ENCODE peak calls at places on chromosomes 1 and 21, in ten cellular contexts. U, N, X, H, W, C, I, O, G and Z are unnamed samples.

GRCh38 chr1:200150721-200151120 is 123.2 kb downstream of the NR5A2 start:
- DNase-seq in W (no peak), X (peak; percentile 81), U (no peak), O (peak; percentile 67), G (peak; percentile 63), I (peak; percentile 20), C (no peak), N (peak; percentile 65), H (no peak), Z (peak; percentile 88)

GRCh38 chr1:176515310-176515709 is 52.3 kb downstream of the PAPPA2 start:
- DNase-seq in H (no peak), I (no peak), C (peak; percentile 55), O (peak; percentile 75), X (peak; percentile 75), U (no peak), G (peak; percentile 64), W (peak; percentile 72), N (no peak), Z (peak; percentile 75)

GRCh38 chr21:41167348-41168342 is at the start of gene BACE2:
- DNase-seq in H (peak; percentile 90), I (peak; percentile 81), C (no peak), G (peak; percentile 55), N (peak; percentile 75), W (peak; percentile 57), U (peak; percentile 81), O (peak; percentile 61), X (peak; percentile 2), Z (peak; percentile 44)

GRCh38 chr1:204885288-204885711 is 14.6 kb downstream of the NFASC start:
- DNase-seq in W (peak; percentile 79), X (no peak), U (peak; percentile 14), O (peak; percentile 82), C (no peak), I (no peak), G (no peak), H (no peak), N (no peak), Z (no peak)

GRCh38 chr1:193656841-193657240 is 470.4 kb upstream of the B3GALT2 start:
- DNase-seq in X (no peak), C (no peak), O (no peak), G (no peak), W (no peak), H (no peak), U (no peak), N (peak; percentile 53), I (no peak), Z (no peak)

GRCh38 chr1:211985556-211986264 is 49.6 kb downstream of the INTS7 start:
- DNase-seq in X (no peak), N (no peak), G (no peak), H (no peak), U (no peak), I (no peak), C (no peak), O (no peak), W (no peak), Z (no peak)

GRCh38 chr1:167805041-167805556 is 83.3 kb downstream of the MPZL1 start:
- DNase-seq in X (no peak), I (no peak), G (no peak), O (no peak), C (no peak), N (no peak), H (no peak), W (no peak), U (no peak), Z (no peak)

GRCh38 chr21:46634427-46634826 is 1.0 kb upstream of the PRMT2 start:
- DNase-seq in G (no peak), C (no peak), U (no peak), O (no peak), N (no peak), H (no peak), I (no peak), X (no peak), W (no peak), Z (no peak)

GRCh38 chr1:16073490-16074104 is at the start of gene FAM131C:
- DNase-seq in W (peak; percentile 59), H (peak; percentile 76), C (no peak), U (no peak), X (no peak), O (no peak), N (no peak), I (no peak), G (no peak), Z (no peak)

GRCh38 chr1:93635614-93636543 is 45.8 kb downstream of the BCAR3 start:
- DNase-seq in C (no peak), W (no peak), G (peak; percentile 64), I (peak; percentile 93), N (no peak), U (no peak), O (no peak), X (no peak), H (peak; percentile 83), Z (no peak)

GRCh38 chr1:44609412-44609767 is 64.9 kb downstream of the TMEM53 start:
- DNase-seq in N (peak; percentile 61), H (peak; percentile 97), I (peak; percentile 66), G (no peak), W (peak; percentile 90), C (no peak), O (no peak), X (no peak), U (peak; percentile 31), Z (peak; percentile 28)

GRCh38 chr1:23838401-23838866 is 13.2 kb upstream of the HMGCL start:
- DNase-seq in H (peak; percentile 83), U (peak; percentile 57), C (no peak), I (no peak), X (peak; percentile 81), N (peak; percentile 21), G (peak; percentile 71), W (peak; percentile 57), O (peak; percentile 13), Z (peak; percentile 30)

GRCh38 chr1:172144445-172145060 is 275.9 kb upstream of the C1orf105 start:
- DNase-seq in X (peak; percentile 99), H (no peak), C (no peak), N (peak; percentile 99), O (peak; percentile 81), I (no peak), W (peak; percentile 79), U (peak; percentile 26), G (peak; percentile 95), Z (no peak)
- H3K4me3 ChIP-seq in X (peak overlapping the region; percentile 93), H (no peak overlapping the region), C (no peak overlapping the region), N (peak overlapping the region; percentile 95), O (peak overlapping the region; percentile 65), I (no peak overlapping the region), W (no peak overlapping the region), U (no peak overlapping the region), G (peak overlapping the region; percentile 49), Z (no peak overlapping the region)

GRCh38 chr1:11157867-11158266 is 31.3 kb upstream of the ANGPTL7 start:
- DNase-seq in C (no peak), W (no peak), N (peak; percentile 89), H (no peak), I (no peak), O (no peak), U (no peak), X (no peak), G (no peak), Z (no peak)

GRCh38 chr1:11156958-11157357 is 32.2 kb upstream of the ANGPTL7 start:
- DNase-seq in I (no peak), N (no peak), C (no peak), H (no peak), X (no peak), O (no peak), W (no peak), G (no peak), U (no peak), Z (no peak)

GRCh38 chr1:11158291-11158690 is 30.9 kb upstream of the ANGPTL7 start:
- DNase-seq in U (no peak), C (no peak), X (no peak), H (no peak), W (no peak), O (no peak), I (no peak), N (no peak), G (no peak), Z (no peak)

GRCh38 chr1:11157394-11157793 is 31.8 kb upstream of the ANGPTL7 start:
- DNase-seq in H (no peak), U (no peak), W (no peak), G (no peak), I (no peak), X (no peak), O (no peak), N (no peak), C (no peak), Z (no peak)

DNA sequence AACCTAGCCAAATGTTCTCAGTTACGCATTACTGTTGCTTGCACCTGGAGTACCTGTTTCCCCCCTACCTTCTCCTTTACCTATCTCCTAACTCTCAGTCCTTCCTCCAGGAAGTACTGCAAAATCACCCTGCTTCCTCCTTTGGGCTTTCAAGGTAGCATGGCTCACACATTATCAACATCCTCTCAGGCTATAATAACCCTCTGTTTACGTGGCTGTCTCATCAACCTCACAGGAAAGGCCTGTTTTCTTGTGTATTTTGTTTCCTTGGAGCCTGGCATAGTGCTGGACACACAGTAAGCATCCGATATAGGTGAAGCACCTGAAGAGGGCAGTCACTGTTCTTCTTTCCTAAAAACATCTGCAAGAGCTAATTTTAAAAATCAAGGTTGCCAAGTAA is 32.7 kb upstream of the ANGPTL7 start:
- DNase-seq in X (no peak), U (no peak), C (no peak), I (no peak), O (no peak), G (no peak), N (no peak), H (no peak), W (no peak), Z (peak; percentile 68)
- H3K36me3 ChIP-seq in X (peaks cover 16% of the 10 kb centered on the region), U (no peaks in the 10 kb centered on the region), C (peaks cover 22% of the 10 kb centered on the region), I (peaks cover 44% of the 10 kb centered on the region), O (peaks cover 8% of the 10 kb centered on the region), G (peaks cover 44% of the 10 kb centered on the region), N (no peaks in the 10 kb centered on the region), H (peaks cover 64% of the 10 kb centered on the region), W (no peaks in the 10 kb centered on the region), Z (peaks cover 8% of the 10 kb centered on the region)

GRCh38 chr1:47230692-47231313 is 1.2 kb downstream of the TAL1 start:
- DNase-seq in N (no peak), O (no peak), U (no peak), X (no peak), I (no peak), C (no peak), H (peak; percentile 81), W (no peak), G (no peak), Z (no peak)
- H3K4me3 ChIP-seq in N (no peak overlapping the region), O (no peak overlapping the region), U (no peak overlapping the region), X (no peak overlapping the region), I (peak overlapping the region; percentile 18), C (no peak overlapping the region), H (no peak overlapping the region), W (no peak overlapping the region), G (no peak overlapping the region), Z (no peak overlapping the region)

DNA sequence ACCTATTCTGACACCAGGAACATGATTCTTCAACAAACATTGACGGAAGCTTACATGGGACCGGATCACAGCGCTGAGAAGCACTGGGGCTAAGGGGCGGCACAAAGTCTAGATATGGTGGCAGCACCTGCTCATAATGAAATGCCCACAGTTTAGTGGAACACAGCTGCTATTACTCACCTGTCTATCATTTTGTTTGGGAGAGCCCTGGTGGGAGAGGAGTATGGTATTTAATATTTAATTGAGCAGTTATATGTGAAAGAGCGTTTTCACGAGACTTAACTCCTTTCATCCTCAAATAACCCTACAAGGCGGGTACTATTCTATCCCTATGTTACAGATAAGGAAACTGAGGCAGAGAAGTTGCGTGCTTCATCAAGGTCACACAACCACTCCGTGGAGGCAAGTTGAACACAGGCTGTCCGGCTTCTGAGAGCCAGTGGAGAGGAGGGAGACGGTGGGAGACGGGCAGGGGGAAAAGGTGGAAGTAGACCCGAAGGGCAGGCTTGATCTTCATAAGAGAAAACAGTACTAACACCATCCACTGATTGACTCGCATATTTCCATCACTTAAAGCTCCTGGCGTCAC is 789 bp upstream of the TSNAX start:
- DNase-seq in G (no peak), N (no peak), H (no peak), W (peak; percentile 59), I (no peak), O (no peak), U (peak; percentile 3), X (no peak), C (no peak), Z (no peak)
- H3K36me3 ChIP-seq in G (peaks cover 22% of the 10 kb centered on the region), N (no peaks in the 10 kb centered on the region), H (no peaks in the 10 kb centered on the region), W (no peaks in the 10 kb centered on the region), I (peaks cover 31% of the 10 kb centered on the region), O (no peaks in the 10 kb centered on the region), U (no peaks in the 10 kb centered on the region), X (peaks cover 7% of the 10 kb centered on the region), C (no peaks in the 10 kb centered on the region), Z (peaks cover 1% of the 10 kb centered on the region)